ENCODE peak calls at places on chromosomes 12 and 14, in ten cellular contexts. U, P, C, R, O, M, K, X, S and Q are unnamed samples.

GRCh38 chr12:55818140-55818728 is 393 bp downstream of the ORMDL2 start:
- DNase-seq in C (no peak), U (no peak), M (no peak), R (no peak), O (no peak), P (no peak), S (no peak), X (no peak), K (no peak), Q (no peak)

GRCh38 chr14:94373708-94374107 is 14.7 kb downstream of the SERPINA1 start:
- DNase-seq in P (peak; percentile 94), R (peak; percentile 93), M (no peak), S (no peak), C (peak; percentile 90), K (no peak), O (no peak), U (no peak), X (no peak), Q (no peak)

GRCh38 chr14:78232666-78233065 is 62.5 kb downstream of the NRXN3 start:
- DNase-seq in S (no peak), K (no peak), C (no peak), U (no peak), P (no peak), O (no peak), X (no peak), M (no peak), R (no peak), Q (peak; percentile 29)

GRCh38 chr14:92323031-92323915 is at the start of gene SLC24A4:
- DNase-seq in P (no peak), O (peak; percentile 60), U (peak; percentile 31), R (no peak), C (no peak), K (peak; percentile 16), X (no peak), M (no peak), S (peak; percentile 60), Q (peak; percentile 65)

GRCh38 chr12:65510584-65511050 is 232.1 kb downstream of the MSRB3 start:
- DNase-seq in O (peak; percentile 61), R (no peak), M (no peak), S (peak; percentile 77), P (peak; percentile 91), K (peak; percentile 55), C (no peak), U (no peak), X (no peak), Q (no peak)

GRCh38 chr12:115920395-115921183 is 356.9 kb downstream of the MED13L start:
- DNase-seq in K (no peak), O (no peak), S (no peak), U (no peak), P (no peak), X (no peak), C (peak; percentile 1), M (no peak), R (no peak), Q (no peak)

GRCh38 chr14:96568646-96569045 is 66.5 kb downstream of the PAPOLA start:
- DNase-seq in U (no peak), M (no peak), O (no peak), X (no peak), C (peak; percentile 7), P (no peak), S (no peak), K (no peak), R (no peak), Q (no peak)

GRCh38 chr12:121165316-121165715 is 32.6 kb downstream of the P2RX7 start:
- DNase-seq in K (no peak), M (no peak), P (peak; percentile 69), S (no peak), X (no peak), C (no peak), R (no peak), O (no peak), U (no peak), Q (no peak)

GRCh38 chr12:56723889-56724659 is 1.0 kb downstream of the NACA start:
- DNase-seq in S (no peak), R (peak; percentile 59), P (peak; percentile 60), M (no peak), U (no peak), X (peak; percentile 72), O (no peak), K (no peak), C (peak; percentile 58), Q (no peak)

GRCh38 chr14:24196071-24197061 is 1.1 kb upstream of the TM9SF1 start:
- DNase-seq in U (no peak), M (no peak), K (no peak), R (no peak), C (no peak), O (no peak), P (no peak), X (no peak), S (no peak), Q (no peak)

GRCh38 chr12:25054076-25054782 is 105.3 kb upstream of the BCAT1 start:
- DNase-seq in X (no peak), P (no peak), R (no peak), O (no peak), M (no peak), S (no peak), K (no peak), C (no peak), U (no peak), Q (no peak)

DNA sequence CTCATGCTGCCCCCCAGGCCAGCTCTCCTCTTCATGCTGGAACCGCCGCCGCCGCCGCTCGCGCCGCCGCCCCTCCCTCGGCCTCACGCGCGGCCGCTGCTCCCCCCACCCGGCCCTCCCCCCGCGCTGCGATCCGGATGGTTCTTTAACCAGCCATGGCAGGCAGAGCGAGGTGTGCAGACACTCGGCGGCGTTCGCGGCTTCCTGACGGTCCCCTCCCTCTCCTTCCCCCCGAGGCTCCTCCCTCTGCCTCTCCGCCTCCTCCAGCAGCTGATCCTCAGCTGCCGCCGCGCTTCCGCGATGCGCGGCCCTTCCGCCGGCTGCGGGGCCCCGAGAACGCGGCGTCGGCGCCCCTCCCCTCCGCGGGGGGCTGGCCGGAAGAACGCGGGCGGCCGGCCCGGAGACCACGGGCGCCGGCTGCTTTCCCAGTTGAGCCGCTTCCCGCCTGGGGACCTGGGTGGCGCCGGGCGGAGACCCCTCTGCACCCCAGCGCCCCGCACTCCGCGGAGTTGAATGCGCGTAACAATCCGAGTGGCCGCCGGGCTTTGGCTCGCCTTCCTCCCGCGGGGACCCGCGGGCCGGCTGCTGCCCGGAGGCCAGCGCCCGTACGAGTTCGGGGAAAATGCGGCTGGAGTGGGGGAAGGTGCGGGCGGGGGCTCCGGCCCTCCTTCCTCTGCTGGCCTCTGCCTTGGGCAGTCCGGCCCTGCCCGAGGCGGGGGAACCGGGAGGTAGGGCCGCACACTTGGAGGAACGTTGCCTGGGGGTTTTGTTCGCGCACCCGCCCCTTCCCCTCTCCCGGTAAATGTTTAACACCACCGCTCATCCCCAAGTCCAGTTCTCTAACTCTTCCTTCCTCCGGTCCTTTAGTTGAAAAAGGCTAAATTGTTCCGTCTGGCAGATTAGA is at the start of gene DCAF5:
- DNase-seq in R (peak; percentile 50), P (peak; percentile 78), O (peak; percentile 89), X (peak; percentile 93), S (peak; percentile 92), C (peak; percentile 47), U (peak; percentile 86), M (peak; percentile 91), K (peak; percentile 81), Q (peak; percentile 91)
- TF ChIP-seq CTCF in R (no peak), P (no peak), O (no peak), X (no peak), S (no peak), C (no peak), U (no peak), M (no peak), K (no peak), Q (no peak)

GRCh38 chr14:21771671-21772070 is 98.1 kb upstream of the OR4E1 start:
- DNase-seq in C (no peak), S (no peak), U (no peak), K (no peak), M (no peak), P (no peak), X (no peak), R (no peak), O (no peak), Q (no peak)

GRCh38 chr14:21768875-21769257 is 95.2 kb upstream of the OR4E1 start:
- DNase-seq in P (no peak), U (no peak), S (no peak), K (no peak), C (no peak), M (no peak), R (no peak), O (no peak), X (no peak), Q (no peak)

DNA sequence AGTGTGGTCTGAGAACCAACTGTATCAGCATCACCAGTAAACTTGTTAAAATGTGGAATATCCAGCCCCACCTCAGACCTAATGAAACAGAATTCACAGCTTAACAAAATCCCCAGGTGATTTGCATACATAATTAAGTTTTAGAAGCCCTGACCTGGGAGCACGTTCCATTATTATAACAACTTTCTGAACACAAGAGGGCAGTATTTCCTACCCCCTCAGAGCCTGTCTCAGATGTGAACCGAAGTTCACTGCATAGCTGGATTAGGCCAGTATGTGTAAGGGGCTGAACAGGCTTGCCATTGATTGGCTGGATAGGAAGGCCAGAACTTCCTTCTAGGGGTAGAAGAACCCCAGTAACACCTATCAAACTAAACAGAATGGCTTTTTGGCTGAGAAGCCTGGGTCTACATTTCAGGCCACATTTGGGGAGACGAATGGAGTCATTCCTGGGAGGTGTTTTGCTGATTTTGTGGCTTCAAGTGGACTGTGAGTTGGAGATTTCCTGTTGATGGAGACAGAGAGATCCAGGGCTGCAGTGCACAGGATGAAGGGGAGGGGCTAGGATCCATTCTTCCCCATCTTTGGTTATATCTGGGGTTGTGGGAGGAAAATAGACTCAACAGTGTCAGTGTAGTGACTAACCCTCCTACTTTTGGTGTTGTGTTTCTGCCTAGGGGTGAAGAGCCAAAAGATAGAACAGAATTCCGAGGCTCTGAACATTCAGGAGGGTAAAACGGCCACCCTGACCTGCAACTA is 94.7 kb upstream of the OR4E1 start:
- DNase-seq in P (no peak), S (peak; percentile 58), C (no peak), K (no peak), R (no peak), U (no peak), O (no peak), X (no peak), M (no peak), Q (no peak)
- TF ChIP-seq CTCF in P (peak; percentile 48), S (peak; percentile 80), C (no peak), K (peak; percentile 60), R (peak; percentile 71), U (peak; percentile 63), O (peak; percentile 56), X (no peak), M (peak; percentile 58), Q (peak; percentile 62)

GRCh38 chr14:76948213-76948947 is 80.1 kb downstream of the IRF2BPL start:
- DNase-seq in C (no peak), R (no peak), O (no peak), U (no peak), K (no peak), P (no peak), S (no peak), X (peak; percentile 56), M (no peak), Q (no peak)
- TF ChIP-seq CTCF in C (no peak), R (no peak), O (no peak), U (no peak), K (no peak), P (no peak), S (no peak), X (no peak), M (no peak), Q (no peak)

DNA sequence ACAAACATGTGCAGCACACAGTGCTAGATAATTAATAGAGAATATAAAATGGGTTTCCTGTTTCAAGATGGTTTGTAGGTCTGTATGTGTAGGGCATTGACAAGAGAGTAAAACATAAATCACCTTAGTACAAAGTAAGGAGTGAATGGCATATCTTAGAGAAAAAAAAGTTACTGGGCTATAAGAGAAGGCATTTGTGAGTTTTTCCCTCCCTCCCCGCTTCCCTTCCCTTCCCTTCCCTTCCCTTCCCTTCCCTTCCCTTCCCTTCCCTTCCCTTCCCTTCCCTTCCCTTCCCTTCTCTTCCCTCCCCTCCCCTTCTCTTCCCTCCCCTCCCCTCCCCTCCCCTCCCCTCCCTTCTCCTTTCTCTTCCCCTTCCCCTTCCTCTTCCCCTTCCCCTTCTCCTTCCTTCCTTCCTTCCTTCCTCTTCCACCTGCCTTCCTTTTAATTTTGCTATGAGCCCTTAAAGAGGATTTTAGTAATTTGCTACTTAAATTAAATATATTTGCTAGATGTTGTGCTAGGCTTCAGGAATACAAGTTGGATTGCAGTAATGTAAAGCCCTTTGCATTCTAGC is 57.1 kb downstream of the LRRK2 start:
- DNase-seq in M (no peak), S (no peak), P (no peak), C (no peak), R (no peak), U (no peak), O (no peak), K (no peak), X (no peak), Q (no peak)
- TF ChIP-seq CTCF in M (no peak), S (no peak), P (no peak), C (no peak), R (no peak), U (no peak), O (no peak), K (no peak), X (no peak), Q (no peak)